ENCODE peak calls at places on chromosomes 12 and 14, in ten cellular contexts. One of them, this sample, is unnamed.

GRCh38 chr12:106582264-106582591 is 576 bp upstream of the RFX4 start:
- DNase-seq in HEK293T: no peak
- DNase-seq in activated gamma-delta T cell: no peak
- DNase-seq in HT1080: no peak
- DNase-seq in foreskin fibroblast: no peak
- DNase-seq in stimulated activated CD8-positive, alpha-beta memory T cell treated with anti-CD3 and anti-CD28 coated beads, Interleukin-12 subunit alpha, Interleukin-12 subunit beta, amount 100 ng/mL, for 1 hour: no peak
- DNase-seq in NCI-H82: no peak
- DNase-seq in EH: no peak
- DNase-seq in GDM1: no peak
- DNase-seq in HL-60: no peak
- DNase-seq in this sample: no peak

GRCh38 chr14:89479802-89480201 is 62.8 kb upstream of the FOXN3 start:
- DNase-seq in HEK293T: no peak
- DNase-seq in activated gamma-delta T cell: no peak
- DNase-seq in HT1080: no peak
- DNase-seq in foreskin fibroblast: no peak
- DNase-seq in stimulated activated CD8-positive, alpha-beta memory T cell treated with anti-CD3 and anti-CD28 coated beads, Interleukin-12 subunit alpha, Interleukin-12 subunit beta, amount 100 ng/mL, for 1 hour: no peak
- DNase-seq in NCI-H82: no peak
- DNase-seq in EH: peak
- DNase-seq in GDM1: no peak
- DNase-seq in HL-60: peak
- DNase-seq in this sample: no peak

GRCh38 chr12:66050610-66051009 is 79.9 kb downstream of the LLPH start:
- DNase-seq in HEK293T: no peak
- DNase-seq in activated gamma-delta T cell: no peak
- DNase-seq in HT1080: no peak
- DNase-seq in foreskin fibroblast: no peak
- DNase-seq in stimulated activated CD8-positive, alpha-beta memory T cell treated with anti-CD3 and anti-CD28 coated beads, Interleukin-12 subunit alpha, Interleukin-12 subunit beta, amount 100 ng/mL, for 1 hour: no peak
- DNase-seq in NCI-H82: no peak
- DNase-seq in EH: no peak
- DNase-seq in GDM1: no peak
- DNase-seq in HL-60: no peak
- DNase-seq in this sample: no peak

GRCh38 chr14:102951034-102951433 is 28.6 kb downstream of the AMN start:
- DNase-seq in HEK293T: no peak
- DNase-seq in activated gamma-delta T cell: no peak
- DNase-seq in HT1080: no peak
- DNase-seq in foreskin fibroblast: no peak
- DNase-seq in stimulated activated CD8-positive, alpha-beta memory T cell treated with anti-CD3 and anti-CD28 coated beads, Interleukin-12 subunit alpha, Interleukin-12 subunit beta, amount 100 ng/mL, for 1 hour: no peak
- DNase-seq in NCI-H82: no peak
- DNase-seq in EH: no peak
- DNase-seq in GDM1: no peak
- DNase-seq in HL-60: no peak
- DNase-seq in this sample: no peak

GRCh38 chr12:109540526-109541411 is 32.5 kb downstream of the MMAB start:
- DNase-seq in HEK293T: no peak
- DNase-seq in activated gamma-delta T cell: no peak
- DNase-seq in HT1080: no peak
- DNase-seq in foreskin fibroblast: no peak
- DNase-seq in stimulated activated CD8-positive, alpha-beta memory T cell treated with anti-CD3 and anti-CD28 coated beads, Interleukin-12 subunit alpha, Interleukin-12 subunit beta, amount 100 ng/mL, for 1 hour: no peak
- DNase-seq in NCI-H82: no peak
- DNase-seq in EH: no peak
- DNase-seq in GDM1: no peak
- DNase-seq in HL-60: no peak
- DNase-seq in this sample: no peak

GRCh38 chr12:38469689-38470088 is 153.1 kb downstream of the ALG10B start:
- DNase-seq in HEK293T: no peak
- DNase-seq in activated gamma-delta T cell: no peak
- DNase-seq in HT1080: no peak
- DNase-seq in foreskin fibroblast: no peak
- DNase-seq in stimulated activated CD8-positive, alpha-beta memory T cell treated with anti-CD3 and anti-CD28 coated beads, Interleukin-12 subunit alpha, Interleukin-12 subunit beta, amount 100 ng/mL, for 1 hour: no peak
- DNase-seq in NCI-H82: no peak
- DNase-seq in EH: no peak
- DNase-seq in GDM1: no peak
- DNase-seq in HL-60: no peak
- DNase-seq in this sample: no peak

GRCh38 chr12:24960222-24960855 is 11.4 kb upstream of the BCAT1 start:
- DNase-seq in HEK293T: peak
- DNase-seq in activated gamma-delta T cell: no peak
- DNase-seq in HT1080: peak
- DNase-seq in foreskin fibroblast: peak
- DNase-seq in stimulated activated CD8-positive, alpha-beta memory T cell treated with anti-CD3 and anti-CD28 coated beads, Interleukin-12 subunit alpha, Interleukin-12 subunit beta, amount 100 ng/mL, for 1 hour: no peak
- DNase-seq in NCI-H82: peak
- DNase-seq in EH: peak
- DNase-seq in GDM1: peak
- DNase-seq in HL-60: peak
- DNase-seq in this sample: no peak

GRCh38 chr14:36553650-36554260 is 28.7 kb downstream of the NKX2-8 start:
- DNase-seq in HEK293T: peak
- DNase-seq in activated gamma-delta T cell: no peak
- DNase-seq in HT1080: peak
- DNase-seq in foreskin fibroblast: peak
- DNase-seq in stimulated activated CD8-positive, alpha-beta memory T cell treated with anti-CD3 and anti-CD28 coated beads, Interleukin-12 subunit alpha, Interleukin-12 subunit beta, amount 100 ng/mL, for 1 hour: no peak
- DNase-seq in NCI-H82: peak
- DNase-seq in EH: peak
- DNase-seq in GDM1: no peak
- DNase-seq in HL-60: peak
- DNase-seq in this sample: peak

GRCh38 chr14:96253140-96253539 is 2.9 kb upstream of the BDKRB1 start:
- DNase-seq in HEK293T: no peak
- DNase-seq in activated gamma-delta T cell: no peak
- DNase-seq in HT1080: peak
- DNase-seq in foreskin fibroblast: peak
- DNase-seq in stimulated activated CD8-positive, alpha-beta memory T cell treated with anti-CD3 and anti-CD28 coated beads, Interleukin-12 subunit alpha, Interleukin-12 subunit beta, amount 100 ng/mL, for 1 hour: no peak
- DNase-seq in NCI-H82: no peak
- DNase-seq in EH: peak
- DNase-seq in GDM1: no peak
- DNase-seq in HL-60: no peak
- DNase-seq in this sample: peak

GRCh38 chr14:104870368-104871144 is 5.5 kb downstream of the CEP170B start:
- DNase-seq in HEK293T: peak
- DNase-seq in activated gamma-delta T cell: no peak
- DNase-seq in HT1080: no peak
- DNase-seq in foreskin fibroblast: no peak
- DNase-seq in stimulated activated CD8-positive, alpha-beta memory T cell treated with anti-CD3 and anti-CD28 coated beads, Interleukin-12 subunit alpha, Interleukin-12 subunit beta, amount 100 ng/mL, for 1 hour: no peak
- DNase-seq in NCI-H82: peak
- DNase-seq in EH: peak
- DNase-seq in GDM1: no peak
- DNase-seq in HL-60: peak
- DNase-seq in this sample: no peak

GRCh38 chr12:57893460-57894353 is 47.2 kb upstream of the CTDSP2 start:
- DNase-seq in HEK293T: peak
- DNase-seq in activated gamma-delta T cell: no peak
- DNase-seq in HT1080: peak
- DNase-seq in foreskin fibroblast: peak
- DNase-seq in stimulated activated CD8-positive, alpha-beta memory T cell treated with anti-CD3 and anti-CD28 coated beads, Interleukin-12 subunit alpha, Interleukin-12 subunit beta, amount 100 ng/mL, for 1 hour: no peak
- DNase-seq in NCI-H82: peak
- DNase-seq in EH: peak
- DNase-seq in GDM1: peak
- DNase-seq in HL-60: peak
- DNase-seq in this sample: peak

GRCh38 chr14:57957441-57957840 is 91.5 kb upstream of the SLC35F4 start:
- DNase-seq in HEK293T: no peak
- DNase-seq in activated gamma-delta T cell: no peak
- DNase-seq in HT1080: peak
- DNase-seq in foreskin fibroblast: no peak
- DNase-seq in stimulated activated CD8-positive, alpha-beta memory T cell treated with anti-CD3 and anti-CD28 coated beads, Interleukin-12 subunit alpha, Interleukin-12 subunit beta, amount 100 ng/mL, for 1 hour: no peak
- DNase-seq in NCI-H82: no peak
- DNase-seq in EH: no peak
- DNase-seq in GDM1: no peak
- DNase-seq in HL-60: no peak
- DNase-seq in this sample: no peak